ENCODE peak calls at places on chromosomes 5 and 9, in four cellular contexts. R is HEK293T, J is IMR-90, U is HepG2. W is an unnamed sample.

GRCh38 chr9:125654121-125654520 is 52.9 kb downstream of the MAPKAP1 start:
- DNase-seq in R (no peak), J (no peak), U (no peak), W (no peak)

GRCh38 chr5:27450607-27451006 is 412.2 kb upstream of the CDH9 start:
- DNase-seq in R (no peak), J (peak; percentile 4), U (no peak), W (no peak)

GRCh38 chr5:158852622-158853021 is 247.1 kb downstream of the EBF1 start:
- DNase-seq in R (no peak), J (no peak), U (no peak), W (no peak)

GRCh38 chr5:55969956-55970355 is 24.8 kb downstream of the IL6ST start:
- DNase-seq in R (no peak), J (peak; percentile 54), U (no peak), W (no peak)

GRCh38 chr5:169161022-169161680 is 139.8 kb downstream of the SLIT3 start:
- DNase-seq in R (peak; percentile 61), J (peak; percentile 6), U (no peak), W (peak; percentile 90)

GRCh38 chr9:113164536-113165300 is 13.9 kb downstream of the SLC31A2 start:
- DNase-seq in R (no peak), J (peak; percentile 58), U (no peak), W (no peak)

GRCh38 chr5:93601433-93602175 is 18.6 kb downstream of the NR2F1 start:
- DNase-seq in R (no peak), J (peak; percentile 91), U (no peak), W (no peak)

GRCh38 chr5:62340392-62340791 is 34.4 kb downstream of the KIF2A start:
- DNase-seq in R (no peak), J (peak; percentile 16), U (peak; percentile 39), W (peak; percentile 53)

GRCh38 chr9:105093685-105094084 is 150.8 kb upstream of the SLC44A1 start:
- DNase-seq in R (no peak), J (no peak), U (no peak), W (no peak)

GRCh38 chr9:125532412-125532811 is 174.6 kb downstream of the MAPKAP1 start:
- DNase-seq in R (no peak), J (no peak), U (no peak), W (no peak)

GRCh38 chr5:53333160-53333559 is 147.3 kb upstream of the FST start:
- DNase-seq in R (no peak), J (peak; percentile 69), U (no peak), W (no peak)

GRCh38 chr5:181189363-181189961 is 15.5 kb downstream of the TRIM7 start:
- DNase-seq in R (no peak), J (peak; percentile 30), U (no peak), W (no peak)

GRCh38 chr5:131252824-131253171 is 11.1 kb upstream of the CDC42SE2 start:
- DNase-seq in R (no peak), J (no peak), U (no peak), W (no peak)

GRCh38 chr9:113492343-113493079 is 29.0 kb downstream of the RGS3 start:
- DNase-seq in R (no peak), J (peak; percentile 36), U (no peak), W (no peak)

GRCh38 chr5:16931334-16932110 is 4.6 kb downstream of the MYO10 start:
- DNase-seq in R (no peak), J (no peak), U (no peak), W (no peak)

GRCh38 chr5:16932401-16932800 is 3.7 kb downstream of the MYO10 start:
- DNase-seq in R (no peak), J (no peak), U (no peak), W (no peak)

GRCh38 chr5:16933337-16933736 is 2.8 kb downstream of the MYO10 start:
- DNase-seq in R (no peak), J (no peak), U (no peak), W (no peak)

GRCh38 chr5:16929347-16929746 is 6.7 kb downstream of the MYO10 start:
- DNase-seq in R (no peak), J (no peak), U (no peak), W (no peak)

DNA sequence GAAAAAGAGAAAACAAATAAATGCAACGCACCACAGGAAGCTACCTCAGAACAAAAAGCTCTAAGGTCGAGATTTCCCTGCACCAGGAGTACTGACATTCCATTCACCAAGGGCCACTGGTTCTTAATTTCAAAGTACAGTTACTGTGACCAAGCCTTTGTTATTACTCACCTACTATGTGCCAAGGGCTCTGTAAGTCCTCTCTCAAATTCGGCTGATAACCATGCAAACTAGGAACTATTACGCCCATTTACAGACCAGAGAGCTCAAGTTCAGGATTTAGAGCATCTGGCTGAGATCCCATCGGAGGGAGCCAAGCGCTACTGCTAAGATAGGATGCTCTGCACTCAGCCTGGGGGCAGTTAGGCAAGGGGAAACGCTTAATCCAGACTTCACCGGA is 5.6 kb downstream of the MYO10 start:
- DNase-seq in R (no peak), J (no peak), U (no peak), W (no peak)
- TF ChIP-seq BHLHE40 in R (no peak), J (no peak), U (no peak), W (no peak)

GRCh38 chr5:148005788-148006520 is 57.8 kb upstream of the SPINK5 start:
- DNase-seq in R (no peak), J (peak; percentile 0), U (peak; percentile 2), W (peak; percentile 42)
- TF ChIP-seq BHLHE40 in R (no peak), J (no peak), U (no peak), W (no peak)

DNA sequence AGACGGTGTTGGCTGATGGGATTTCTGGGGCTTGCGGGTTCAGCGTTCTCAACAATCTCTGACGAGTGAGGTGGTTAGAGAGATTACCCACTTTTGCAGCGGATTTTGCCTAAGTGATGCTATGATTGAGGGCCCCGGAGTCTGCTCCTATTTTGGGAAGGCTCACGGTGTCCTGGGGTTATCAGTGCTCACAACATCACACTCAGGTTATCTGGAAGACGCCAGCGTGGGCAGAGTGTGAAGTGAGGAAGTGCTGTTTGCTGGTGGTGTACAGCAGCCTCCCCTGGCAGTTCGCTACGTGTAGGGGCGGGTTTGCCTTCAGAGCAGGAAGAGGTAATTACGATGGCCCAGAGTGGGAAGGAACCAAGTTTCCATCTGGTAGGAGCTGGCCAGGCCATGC is 341.2 kb upstream of the IRX2 start:
- DNase-seq in R (no peak), J (no peak), U (no peak), W (no peak)
- TF ChIP-seq BHLHE40 in R (no peak), J (no peak), U (no peak), W (no peak)

GRCh38 chr9:111483419-111483861 is 743 bp downstream of the ECPAS start:
- DNase-seq in R (peak; percentile 56), J (no peak), U (peak; percentile 6), W (no peak)
- TF ChIP-seq BHLHE40 in R (no peak), J (no peak), U (no peak), W (no peak)

GRCh38 chr5:170861855-170862766 is at the start of gene RANBP17:
- DNase-seq in R (peak; percentile 96), J (peak; percentile 67), U (no peak), W (peak; percentile 71)
- TF ChIP-seq BHLHE40 in R (no peak), J (no peak), U (no peak), W (no peak)

GRCh38 chr5:141603912-141604311 is 14.9 kb downstream of the DIAPH1 start:
- DNase-seq in R (no peak), J (no peak), U (no peak), W (no peak)

GRCh38 chr5:141608557-141608956 is 10.2 kb downstream of the DIAPH1 start:
- DNase-seq in R (no peak), J (no peak), U (peak; percentile 83), W (no peak)

GRCh38 chr5:141605523-141606277 is 13.1 kb downstream of the DIAPH1 start:
- DNase-seq in R (no peak), J (no peak), U (no peak), W (no peak)

GRCh38 chr5:141608046-141608445 is 10.8 kb downstream of the DIAPH1 start:
- DNase-seq in R (no peak), J (no peak), U (no peak), W (no peak)

GRCh38 chr5:141604318-141604717 is 14.5 kb downstream of the DIAPH1 start:
- DNase-seq in R (no peak), J (peak; percentile 94), U (peak; percentile 68), W (peak; percentile 80)
- TF ChIP-seq BHLHE40 in R (no peak), J (peak; percentile 17), U (no peak), W (no peak)